ENCODE peak calls at places on chromosomes 6 and 20, in ten cellular contexts. I is HCT116; A is spleen; X is NCI-H2107; O is MCF 10A; P is fibroblast of mammary gland; U is RWPE1; D is CD8-positive, alpha-beta T cell; B is activated CD8-positive, alpha-beta memory T cell treated with anti-CD3 and anti-CD28 coated beads for 1 hour; E is activated naive CD4-positive, alpha-beta T cell. T is an unnamed sample.

GRCh38 chr6:27503436-27504030 is 30.6 kb upstream of the ZNF184 start:
- DNase-seq in I (peak), A (peak), X (no peak), O (peak), P (peak), U (peak), D (peak), B (peak), E (peak), T (peak)

GRCh38 chr6:169960531-169960890 is 209.1 kb downstream of the ERMARD start:
- DNase-seq in I (no peak), A (peak), X (no peak), O (no peak), P (no peak), U (no peak), D (no peak), B (no peak), E (no peak), T (no peak)

GRCh38 chr6:167056370-167056769 is 57.2 kb downstream of the CEP43 start:
- DNase-seq in I (no peak), A (no peak), X (no peak), O (no peak), P (peak), U (no peak), D (no peak), B (no peak), E (no peak), T (peak)

GRCh38 chr6:29964904-29965872 is 22.9 kb downstream of the HLA-A start:
- DNase-seq in I (peak), A (peak), X (peak), O (peak), P (peak), U (peak), D (peak), B (peak), E (peak), T (peak)

GRCh38 chr6:87772597-87773530 is 70.8 kb upstream of the AKIRIN2 start:
- DNase-seq in I (no peak), A (no peak), X (no peak), O (no peak), P (no peak), U (no peak), D (no peak), B (no peak), E (no peak), T (no peak)

GRCh38 chr20:49433387-49433786 is 49.1 kb downstream of the KCNB1 start:
- DNase-seq in I (no peak), A (no peak), X (no peak), O (no peak), P (no peak), U (no peak), D (no peak), B (no peak), E (no peak), T (no peak)

GRCh38 chr20:50153153-50153499 is 397 bp downstream of the PEDS1 start:
- DNase-seq in I (no peak), A (no peak), X (no peak), O (peak), P (no peak), U (peak), D (peak), B (no peak), E (no peak), T (no peak)

GRCh38 chr20:38685853-38686473 is 38.3 kb upstream of the SLC32A1 start:
- DNase-seq in I (no peak), A (no peak), X (no peak), O (peak), P (peak), U (peak), D (peak), B (peak), E (no peak), T (peak)

GRCh38 chr20:52972965-52973819 is 1.0 kb downstream of the TSHZ2 start:
- DNase-seq in I (no peak), A (no peak), X (peak), O (no peak), P (peak), U (peak), D (no peak), B (no peak), E (peak), T (no peak)

GRCh38 chr6:128422200-128422599 is 98.2 kb downstream of the PTPRK start:
- DNase-seq in I (no peak), A (no peak), X (no peak), O (no peak), P (no peak), U (no peak), D (no peak), B (no peak), E (no peak), T (no peak)

GRCh38 chr6:4571011-4571410 is 205.2 kb upstream of the CDYL start:
- DNase-seq in I (no peak), A (no peak), X (no peak), O (no peak), P (no peak), U (no peak), D (no peak), B (no peak), E (no peak), T (no peak)

T was measured in astrocyte of the spinal cord.